ENCODE peak calls at places on chromosome 20, in eight cellular contexts. L is fibroblast of lung; M is tibial nerve; C is Karpas-422; W is activated CD4-positive, CD25-positive, alpha-beta regulatory T cell; S is choroid plexus epithelial cell; N is SJSA1; P is neural progenitor cell. I is an unnamed sample.

GRCh38 chr20:35055445-35056276 is 36.9 kb downstream of the TRPC4AP start:
- DNase-seq in L (peak), M (no peak), C (no peak), W (no peak), S (no peak), N (no peak), P (no peak), I (no peak)

GRCh38 chr20:11698124-11698523 is 219.6 kb upstream of the BTBD3 start:
- DNase-seq in L (no peak), M (no peak), C (no peak), W (no peak), S (no peak), N (no peak), P (no peak), I (no peak)

GRCh38 chr20:22339091-22339881 is 245.1 kb downstream of the FOXA2 start:
- DNase-seq in L (peak), M (no peak), C (peak), W (no peak), S (peak), N (peak), P (peak), I (peak)

GRCh38 chr20:33210371-33210770 is 6.8 kb upstream of the BPIFA3 start:
- DNase-seq in L (no peak), M (no peak), C (no peak), W (no peak), S (no peak), N (no peak), P (no peak), I (no peak)

GRCh38 chr20:60642546-60642945 is 609.5 kb upstream of the CDH4 start:
- DNase-seq in L (no peak), M (no peak), C (no peak), W (no peak), S (no peak), N (no peak), P (no peak), I (no peak)

GRCh38 chr20:11919571-11919970 is 1.9 kb downstream of the BTBD3 start:
- DNase-seq in L (no peak), M (no peak), C (no peak), W (no peak), S (no peak), N (no peak), P (no peak), I (peak)

GRCh38 chr20:23086931-23087411 is 847 bp upstream of the CD93 start:
- DNase-seq in L (no peak), M (no peak), C (no peak), W (no peak), S (no peak), N (no peak), P (no peak), I (no peak)

GRCh38 chr20:20759132-20759531 is 46.7 kb upstream of the RALGAPA2 start:
- DNase-seq in L (no peak), M (no peak), C (no peak), W (no peak), S (no peak), N (no peak), P (no peak), I (no peak)

GRCh38 chr20:38052870-38053269 is 19.3 kb downstream of the RPRD1B start:
- DNase-seq in L (no peak), M (no peak), C (no peak), W (no peak), S (no peak), N (no peak), P (peak), I (no peak)

GRCh38 chr20:57470212-57470522 is 54.8 kb downstream of the CTCFL start:
- DNase-seq in L (no peak), M (no peak), C (no peak), W (no peak), S (no peak), N (no peak), P (peak), I (no peak)

GRCh38 chr20:6940052-6940451 is 172.6 kb downstream of the BMP2 start:
- DNase-seq in L (no peak), M (no peak), C (peak), W (no peak), S (peak), N (no peak), P (peak), I (no peak)

GRCh38 chr20:24487240-24487639 is 17.8 kb downstream of the SYNDIG1 start:
- DNase-seq in L (no peak), M (no peak), C (no peak), W (no peak), S (no peak), N (no peak), P (no peak), I (no peak)

GRCh38 chr20:54550776-54551396 is 75.5 kb downstream of the DOK5 start:
- DNase-seq in L (peak), M (no peak), C (no peak), W (no peak), S (peak), N (no peak), P (no peak), I (no peak)

GRCh38 chr20:61658563-61658962 is 406.5 kb downstream of the CDH4 start:
- DNase-seq in L (no peak), M (no peak), C (no peak), W (no peak), S (no peak), N (no peak), P (no peak), I (no peak)

GRCh38 chr20:574297-574942 is 30.8 kb upstream of the CSNK2A1 start:
- DNase-seq in L (no peak), M (no peak), C (no peak), W (no peak), S (no peak), N (no peak), P (peak), I (no peak)